ENCODE peak calls at places on chromosomes 5 and 9, in seven cellular contexts. Z, S, X, U, M, R and T are unnamed samples.

GRCh38 chr9:109012009-109012875 is 1.1 kb downstream of the CTNNAL1 start:
- DNase-seq in Z (peak; percentile 97), S (peak; percentile 60), X (peak; percentile 59), U (peak; percentile 54), M (peak; percentile 90), R (peak; percentile 77), T (peak; percentile 99)

GRCh38 chr9:32701321-32702022 is 66.0 kb upstream of the TAF1L start:
- DNase-seq in Z (peak; percentile 39), S (no peak), X (no peak), U (no peak), M (no peak), R (no peak), T (peak; percentile 60)

GRCh38 chr9:36163840-36164175 is 5.4 kb upstream of the CCIN start:
- DNase-seq in Z (peak; percentile 77), S (peak; percentile 6), X (no peak), U (no peak), M (peak; percentile 60), R (no peak), T (peak; percentile 55)

GRCh38 chr9:4837768-4838546 is 45.2 kb downstream of the RCL1 start:
- DNase-seq in Z (peak; percentile 72), S (no peak), X (no peak), U (no peak), M (peak; percentile 86), R (no peak), T (peak; percentile 96)

GRCh38 chr9:92293075-92293354 is 482 bp downstream of the IARS1 start:
- DNase-seq in Z (no peak), S (no peak), X (no peak), U (no peak), M (no peak), R (no peak), T (no peak)

GRCh38 chr9:5040730-5041389 is 55.8 kb downstream of the JAK2 start:
- DNase-seq in Z (no peak), S (no peak), X (no peak), U (no peak), M (no peak), R (no peak), T (no peak)

GRCh38 chr5:57778528-57779175 is 296.0 kb upstream of the ACTBL2 start:
- DNase-seq in Z (peak; percentile 30), S (no peak), X (no peak), U (no peak), M (no peak), R (no peak), T (peak; percentile 43)

GRCh38 chr5:44870430-44870829 is 61.7 kb downstream of the MRPS30 start:
- DNase-seq in Z (no peak), S (no peak), X (no peak), U (no peak), M (no peak), R (no peak), T (no peak)

GRCh38 chr9:69945671-69946141 is 97.9 kb upstream of the MAMDC2 start:
- DNase-seq in Z (peak; percentile 37), S (no peak), X (no peak), U (peak; percentile 25), M (peak; percentile 46), R (no peak), T (peak; percentile 84)

GRCh38 chr5:112880219-112880964 is 19.3 kb downstream of the SRP19 start:
- DNase-seq in Z (no peak), S (no peak), X (no peak), U (no peak), M (no peak), R (no peak), T (no peak)

GRCh38 chr9:137461663-137462395 is 2.7 kb upstream of the NSMF start:
- DNase-seq in Z (no peak), S (peak; percentile 95), X (peak; percentile 66), U (peak; percentile 76), M (peak; percentile 67), R (peak; percentile 69), T (no peak)

GRCh38 chr5:472076-472655 is 29.2 kb downstream of the EXOC3 start:
- DNase-seq in Z (no peak), S (peak; percentile 48), X (no peak), U (peak; percentile 26), M (no peak), R (peak; percentile 76), T (no peak)

GRCh38 chr5:56737002-56737621 is 78.2 kb upstream of the MAP3K1 start:
- DNase-seq in Z (no peak), S (no peak), X (no peak), U (no peak), M (peak; percentile 31), R (no peak), T (peak; percentile 54)

GRCh38 chr9:23841304-23841703 is 15.3 kb upstream of the ELAVL2 start:
- DNase-seq in Z (no peak), S (no peak), X (no peak), U (no peak), M (no peak), R (no peak), T (peak; percentile 57)

GRCh38 chr5:117889592-117889991 is 1098.8 kb downstream of the DTWD2 start:
- DNase-seq in Z (no peak), S (no peak), X (no peak), U (no peak), M (peak; percentile 31), R (no peak), T (peak; percentile 0)

GRCh38 chr9:37902804-37903580 is 935 bp downstream of the SLC25A51 start:
- DNase-seq in Z (peak; percentile 24), S (no peak), X (no peak), U (no peak), M (peak; percentile 38), R (no peak), T (peak; percentile 54)

GRCh38 chr9:78808087-78808486 is 511.2 kb downstream of the PSAT1 start:
- DNase-seq in Z (no peak), S (no peak), X (no peak), U (no peak), M (no peak), R (no peak), T (no peak)

GRCh38 chr9:124010665-124011321 is 775 bp upstream of the LHX2 start:
- DNase-seq in Z (no peak), S (no peak), X (no peak), U (no peak), M (peak; percentile 30), R (no peak), T (peak; percentile 67)

GRCh38 chr9:133905493-133905892 is 86.6 kb downstream of the VAV2 start:
- DNase-seq in Z (no peak), S (no peak), X (no peak), U (no peak), M (no peak), R (no peak), T (no peak)